ENCODE peak calls at places on chromosomes 16 and 17, in six cellular contexts. One of them, this sample, is unnamed.

GRCh38 chr16:49116873-49117272 is 164.8 kb downstream of the CBLN1 start:
- DNase-seq in vagina: no peak
- DNase-seq in left ventricle myocardium inferior: no peak
- DNase-seq in astrocyte: no peak
- DNase-seq in esophagus squamous epithelium: no peak
- DNase-seq in left lung: no peak
- DNase-seq in this sample: no peak

GRCh38 chr17:40180694-40181093 is 3.4 kb downstream of the RAPGEFL1 start:
- DNase-seq in left ventricle myocardium inferior: no peak
- DNase-seq in left lung: peak; percentile 61
- DNase-seq in vagina: no peak
- DNase-seq in esophagus squamous epithelium: no peak
- DNase-seq in astrocyte: no peak
- DNase-seq in this sample: no peak

GRCh38 chr17:6936370-6937028 is 59.4 kb upstream of the ALOX12 start:
- DNase-seq in vagina: no peak
- DNase-seq in left ventricle myocardium inferior: no peak
- DNase-seq in esophagus squamous epithelium: no peak
- DNase-seq in astrocyte: peak; percentile 5
- DNase-seq in left lung: no peak
- DNase-seq in this sample: no peak

GRCh38 chr16:4115209-4115940 is 867 bp downstream of the ADCY9 start:
- DNase-seq in astrocyte: peak; percentile 60
- DNase-seq in left lung: peak; percentile 49
- DNase-seq in esophagus squamous epithelium: no peak
- DNase-seq in vagina: no peak
- DNase-seq in left ventricle myocardium inferior: peak; percentile 67
- DNase-seq in this sample: peak; percentile 76

GRCh38 chr16:49560018-49560830 is 186.6 kb downstream of the C16orf78 start:
- DNase-seq in astrocyte: peak; percentile 82
- DNase-seq in vagina: no peak
- DNase-seq in left lung: no peak
- DNase-seq in esophagus squamous epithelium: no peak
- DNase-seq in left ventricle myocardium inferior: no peak
- DNase-seq in this sample: peak; percentile 68

GRCh38 chr16:67241008-67241900 is 6.0 kb downstream of the FHOD1 start:
- DNase-seq in astrocyte: peak; percentile 77
- DNase-seq in left ventricle myocardium inferior: peak; percentile 81
- DNase-seq in vagina: no peak
- DNase-seq in esophagus squamous epithelium: no peak
- DNase-seq in left lung: peak; percentile 85
- DNase-seq in this sample: peak; percentile 87

GRCh38 chr17:43418441-43419374 is 19.9 kb downstream of the ARL4D start:
- DNase-seq in vagina: no peak
- DNase-seq in left ventricle myocardium inferior: peak; percentile 38
- DNase-seq in left lung: peak; percentile 47
- DNase-seq in astrocyte: peak; percentile 90
- DNase-seq in esophagus squamous epithelium: no peak
- DNase-seq in this sample: peak; percentile 79

GRCh38 chr16:88809068-88809675 is 2.6 kb downstream of the APRT start:
- DNase-seq in esophagus squamous epithelium: no peak
- DNase-seq in vagina: no peak
- DNase-seq in astrocyte: no peak
- DNase-seq in left lung: no peak
- DNase-seq in left ventricle myocardium inferior: no peak
- DNase-seq in this sample: no peak

GRCh38 chr16:88437367-88437964 is 15.6 kb upstream of the ZFPM1 start:
- DNase-seq in astrocyte: no peak
- DNase-seq in left lung: no peak
- DNase-seq in left ventricle myocardium inferior: peak; percentile 51
- DNase-seq in esophagus squamous epithelium: no peak
- DNase-seq in vagina: no peak
- DNase-seq in this sample: peak; percentile 87

GRCh38 chr17:44794699-44795413 is 35.2 kb downstream of the GJC1 start:
- DNase-seq in esophagus squamous epithelium: no peak
- DNase-seq in astrocyte: peak; percentile 96
- DNase-seq in left lung: no peak
- DNase-seq in left ventricle myocardium inferior: no peak
- DNase-seq in vagina: no peak
- DNase-seq in this sample: no peak

GRCh38 chr17:27339836-27340550 is 46.1 kb downstream of the WSB1 start:
- DNase-seq in left ventricle myocardium inferior: no peak
- DNase-seq in esophagus squamous epithelium: no peak
- DNase-seq in left lung: no peak
- DNase-seq in vagina: no peak
- DNase-seq in astrocyte: no peak
- DNase-seq in this sample: no peak

GRCh38 chr16:29974291-29975133 is 844 bp downstream of the TAOK2 start:
- DNase-seq in left ventricle myocardium inferior: no peak
- DNase-seq in vagina: no peak
- DNase-seq in astrocyte: peak; percentile 9
- DNase-seq in esophagus squamous epithelium: no peak
- DNase-seq in left lung: peak; percentile 54
- DNase-seq in this sample: peak; percentile 59

GRCh38 chr17:75783803-75784472 is 668 bp upstream of the UNK start:
- DNase-seq in left lung: peak; percentile 53
- DNase-seq in astrocyte: no peak
- DNase-seq in left ventricle myocardium inferior: no peak
- DNase-seq in vagina: peak; percentile 96
- DNase-seq in esophagus squamous epithelium: no peak
- DNase-seq in this sample: peak; percentile 77

GRCh38 chr16:79469999-79470398 is 130.5 kb downstream of the MAF start:
- DNase-seq in left ventricle myocardium inferior: peak; percentile 25
- DNase-seq in astrocyte: no peak
- DNase-seq in left lung: peak; percentile 52
- DNase-seq in vagina: no peak
- DNase-seq in esophagus squamous epithelium: no peak
- DNase-seq in this sample: peak; percentile 49

GRCh38 chr17:42276609-42277341 is 584 bp upstream of the STAT5B start:
- DNase-seq in vagina: no peak
- DNase-seq in esophagus squamous epithelium: no peak
- DNase-seq in left ventricle myocardium inferior: peak; percentile 70
- DNase-seq in astrocyte: peak; percentile 77
- DNase-seq in left lung: peak; percentile 89
- DNase-seq in this sample: peak; percentile 88

GRCh38 chr17:75036643-75037268 is 10.0 kb downstream of the ATP5PD start:
- DNase-seq in left lung: peak; percentile 89
- DNase-seq in astrocyte: peak; percentile 61
- DNase-seq in vagina: peak; percentile 91
- DNase-seq in esophagus squamous epithelium: peak; percentile 18
- DNase-seq in left ventricle myocardium inferior: peak; percentile 89
- DNase-seq in this sample: peak; percentile 93

GRCh38 chr16:58448890-58449289 is 51.1 kb upstream of the NDRG4 start:
- DNase-seq in astrocyte: no peak
- DNase-seq in left ventricle myocardium inferior: no peak
- DNase-seq in esophagus squamous epithelium: no peak
- DNase-seq in vagina: no peak
- DNase-seq in left lung: no peak
- DNase-seq in this sample: no peak

GRCh38 chr16:3934491-3935185 is 54.1 kb upstream of the CREBBP start:
- DNase-seq in left lung: no peak
- DNase-seq in vagina: no peak
- DNase-seq in left ventricle myocardium inferior: no peak
- DNase-seq in esophagus squamous epithelium: no peak
- DNase-seq in astrocyte: no peak
- DNase-seq in this sample: no peak

GRCh38 chr16:29738514-29738913 is 7.3 kb downstream of the C16orf54 start:
- DNase-seq in left lung: no peak
- DNase-seq in esophagus squamous epithelium: no peak
- DNase-seq in vagina: no peak
- DNase-seq in left ventricle myocardium inferior: no peak
- DNase-seq in astrocyte: no peak
- DNase-seq in this sample: no peak

GRCh38 chr17:42277342-42277712 is 1.1 kb upstream of the STAT5B start:
- DNase-seq in astrocyte: no peak
- DNase-seq in left ventricle myocardium inferior: no peak
- DNase-seq in vagina: no peak
- DNase-seq in left lung: no peak
- DNase-seq in esophagus squamous epithelium: no peak
- DNase-seq in this sample: no peak

GRCh38 chr17:3027786-3028532 is 35.4 kb downstream of the OR1D5 start:
- DNase-seq in astrocyte: no peak
- DNase-seq in vagina: no peak
- DNase-seq in left ventricle myocardium inferior: no peak
- DNase-seq in esophagus squamous epithelium: no peak
- DNase-seq in left lung: peak; percentile 24
- DNase-seq in this sample: peak; percentile 54

GRCh38 chr16:24045641-24046040 is 209.9 kb downstream of the PRKCB start:
- DNase-seq in left lung: no peak
- DNase-seq in vagina: no peak
- DNase-seq in left ventricle myocardium inferior: no peak
- DNase-seq in astrocyte: no peak
- DNase-seq in esophagus squamous epithelium: no peak
- DNase-seq in this sample: no peak

GRCh38 chr16:17944345-17944744 is 392.2 kb downstream of the NPIPA8 start:
- DNase-seq in esophagus squamous epithelium: no peak
- DNase-seq in vagina: no peak
- DNase-seq in left lung: no peak
- DNase-seq in astrocyte: no peak
- DNase-seq in left ventricle myocardium inferior: no peak
- DNase-seq in this sample: no peak

GRCh38 chr17:81519284-81520020 is 6.9 kb upstream of the ACTG1 start:
- DNase-seq in left lung: peak; percentile 72
- DNase-seq in astrocyte: no peak
- DNase-seq in left ventricle myocardium inferior: no peak
- DNase-seq in esophagus squamous epithelium: no peak
- DNase-seq in vagina: no peak
- DNase-seq in this sample: peak; percentile 89

GRCh38 chr17:81520021-81520894 is 7.7 kb upstream of the ACTG1 start:
- DNase-seq in left ventricle myocardium inferior: no peak
- DNase-seq in esophagus squamous epithelium: no peak
- DNase-seq in vagina: no peak
- DNase-seq in astrocyte: no peak
- DNase-seq in left lung: no peak
- DNase-seq in this sample: no peak

GRCh38 chr17:81517339-81518112 is 4.9 kb upstream of the ACTG1 start:
- DNase-seq in astrocyte: no peak
- DNase-seq in left lung: no peak
- DNase-seq in vagina: no peak
- DNase-seq in esophagus squamous epithelium: no peak
- DNase-seq in left ventricle myocardium inferior: no peak
- DNase-seq in this sample: peak; percentile 79

GRCh38 chr17:81518113-81518784 is 5.7 kb upstream of the ACTG1 start:
- DNase-seq in left ventricle myocardium inferior: no peak
- DNase-seq in left lung: no peak
- DNase-seq in astrocyte: no peak
- DNase-seq in vagina: no peak
- DNase-seq in esophagus squamous epithelium: no peak
- DNase-seq in this sample: no peak

DNA sequence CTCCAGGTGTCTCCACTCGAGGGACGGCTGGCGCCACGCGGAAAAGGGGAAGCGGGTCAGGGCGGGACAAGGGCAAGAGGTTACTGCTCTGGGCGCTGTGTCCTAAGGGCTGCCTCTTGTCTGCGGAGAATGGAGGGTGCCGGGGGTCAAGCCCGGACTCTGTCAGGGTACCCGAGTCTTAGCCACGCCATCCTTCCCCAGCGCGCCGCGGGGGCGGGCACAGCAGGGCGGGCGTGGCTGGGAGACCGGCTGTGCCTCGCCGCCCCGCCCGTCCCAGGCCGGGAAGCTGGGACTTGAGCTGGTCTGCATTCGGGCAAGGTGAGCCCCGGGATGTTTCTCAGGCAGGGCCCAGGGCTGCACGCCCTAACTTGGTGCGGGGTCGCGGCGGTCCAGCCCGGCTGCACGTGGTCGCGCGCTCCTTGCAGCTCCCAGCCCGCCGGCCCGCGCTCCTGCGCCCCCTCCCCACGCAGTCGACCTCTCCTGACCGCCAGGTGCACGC is 6.2 kb upstream of the ACTG1 start:
- DNase-seq in esophagus squamous epithelium: no peak
- DNase-seq in left lung: peak; percentile 69
- DNase-seq in vagina: no peak
- DNase-seq in left ventricle myocardium inferior: peak; percentile 55
- DNase-seq in astrocyte: no peak
- DNase-seq in this sample: peak; percentile 83
- H3K27ac ChIP-seq in esophagus squamous epithelium: peak overlapping the region; percentile 79
- H3K27ac ChIP-seq in left lung: peak overlapping the region; percentile 44
- H3K27ac ChIP-seq in vagina: peak overlapping the region; percentile 51
- H3K27ac ChIP-seq in left ventricle myocardium inferior: peak overlapping the region; percentile 99
- H3K27ac ChIP-seq in astrocyte: no peak overlapping the region
- H3K27ac ChIP-seq in this sample: no peak overlapping the region

GRCh38 chr17:5793157-5793556 is 208.8 kb upstream of the NLRP1 start:
- DNase-seq in vagina: no peak
- DNase-seq in esophagus squamous epithelium: no peak
- DNase-seq in astrocyte: no peak
- DNase-seq in left lung: no peak
- DNase-seq in left ventricle myocardium inferior: no peak
- DNase-seq in this sample: no peak
- H3K27me3 ChIP-seq in vagina: no peaks in the 10 kb centered on the region
- H3K27me3 ChIP-seq in esophagus squamous epithelium: no peaks in the 10 kb centered on the region
- H3K27me3 ChIP-seq in astrocyte: peaks cover 11% of the 10 kb centered on the region
- H3K27me3 ChIP-seq in left lung: peaks cover 41% of the 10 kb centered on the region
- H3K27me3 ChIP-seq in left ventricle myocardium inferior: peaks cover 83% of the 10 kb centered on the region
- H3K27me3 ChIP-seq in this sample: no peaks in the 10 kb centered on the region

GRCh38 chr16:70789231-70789926 is 11.6 kb downstream of the VAC14 start:
- DNase-seq in left ventricle myocardium inferior: peak; percentile 53
- DNase-seq in vagina: peak; percentile 94
- DNase-seq in left lung: no peak
- DNase-seq in esophagus squamous epithelium: no peak
- DNase-seq in astrocyte: no peak
- DNase-seq in this sample: no peak
- H3K36me3 ChIP-seq in left ventricle myocardium inferior: peaks cover 25% of the 10 kb centered on the region
- H3K36me3 ChIP-seq in vagina: peaks cover 9% of the 10 kb centered on the region
- H3K36me3 ChIP-seq in left lung: no peaks in the 10 kb centered on the region
- H3K36me3 ChIP-seq in esophagus squamous epithelium: peaks cover 7% of the 10 kb centered on the region
- H3K36me3 ChIP-seq in astrocyte: peaks cover 4% of the 10 kb centered on the region
- H3K36me3 ChIP-seq in this sample: no peaks in the 10 kb centered on the region

GRCh38 chr17:63482509-63482908 is 5.6 kb downstream of the ACE start:
- DNase-seq in left ventricle myocardium inferior: no peak
- DNase-seq in vagina: no peak
- DNase-seq in esophagus squamous epithelium: no peak
- DNase-seq in left lung: no peak
- DNase-seq in astrocyte: no peak
- DNase-seq in this sample: no peak
- H3K27ac ChIP-seq in left ventricle myocardium inferior: no peak overlapping the region
- H3K27ac ChIP-seq in vagina: no peak overlapping the region
- H3K27ac ChIP-seq in esophagus squamous epithelium: no peak overlapping the region
- H3K27ac ChIP-seq in left lung: no peak overlapping the region
- H3K27ac ChIP-seq in astrocyte: no peak overlapping the region
- H3K27ac ChIP-seq in this sample: no peak overlapping the region

This sample was measured in aorta.